ENCODE peak calls at places on chromosomes 5 and 9, in six cellular contexts. H, F, Q, K, L and Z are unnamed samples.

GRCh38 chr5:91885291-91886265 is 502.5 kb upstream of the ARRDC3 start:
- DNase-seq in K (no peak), H (no peak), F (no peak), Q (no peak), L (no peak), Z (no peak)

GRCh38 chr5:125526940-125527339 is 780.5 kb upstream of the ZNF608 start:
- DNase-seq in H (no peak), F (no peak), L (no peak), K (no peak), Q (no peak), Z (no peak)

GRCh38 chr5:66987126-66987525 is 209.5 kb downstream of the CD180 start:
- DNase-seq in Q (no peak), F (no peak), H (no peak), L (no peak), K (no peak), Z (no peak)

GRCh38 chr9:98104445-98104881 is 14.6 kb downstream of the TRIM14 start:
- DNase-seq in H (no peak), K (no peak), Q (peak), F (peak), L (no peak), Z (no peak)

GRCh38 chr5:34692781-34693180 is 36.7 kb downstream of the RAI14 start:
- DNase-seq in K (no peak), H (no peak), Q (no peak), L (no peak), F (no peak), Z (no peak)

GRCh38 chr9:89542461-89543021 is 44.6 kb upstream of the SEMA4D start:
- DNase-seq in K (no peak), F (no peak), L (no peak), Q (peak), H (peak), Z (no peak)

GRCh38 chr9:86079421-86080111 is 19.8 kb downstream of the GOLM1 start:
- DNase-seq in H (peak), K (peak), L (no peak), Q (no peak), F (no peak), Z (peak)

GRCh38 chr5:94181940-94182339 is 436.5 kb downstream of the KIAA0825 start:
- DNase-seq in L (no peak), F (peak), K (peak), H (no peak), Q (no peak), Z (peak)

GRCh38 chr5:107968998-107969397 is 298.3 kb upstream of the EFNA5 start:
- DNase-seq in K (no peak), L (no peak), Q (no peak), H (no peak), F (no peak), Z (peak)

GRCh38 chr5:39102684-39103155 is 28.5 kb upstream of the RICTOR start:
- DNase-seq in H (peak), K (peak), F (no peak), L (no peak), Q (no peak), Z (peak)

GRCh38 chr9:93111371-93112115 is 15.5 kb downstream of the CARD19 start:
- DNase-seq in F (peak), H (peak), Q (no peak), L (no peak), K (no peak), Z (peak)

GRCh38 chr9:127066775-127067111 is 55.7 kb downstream of the ANGPTL2 start:
- DNase-seq in K (peak), F (peak), L (no peak), H (no peak), Q (no peak), Z (peak)

GRCh38 chr5:111735829-111736228 is 21.2 kb downstream of the NREP start:
- DNase-seq in F (peak), Q (peak), K (peak), H (peak), L (no peak), Z (peak)

GRCh38 chr9:78280982-78281668 is 15.8 kb upstream of the PSAT1 start:
- DNase-seq in L (no peak), K (no peak), H (no peak), F (no peak), Q (peak), Z (peak)

GRCh38 chr9:102499468-102499867 is 495.7 kb upstream of the CYLC2 start:
- DNase-seq in K (no peak), Q (no peak), H (no peak), F (peak), L (no peak), Z (no peak)

GRCh38 chr5:148556835-148557234 is 97.5 kb downstream of the HTR4 start:
- DNase-seq in K (no peak), H (peak), Q (no peak), L (no peak), F (no peak), Z (peak)

GRCh38 chr5:171365351-171365750 is 22.3 kb upstream of the NPM1 start:
- DNase-seq in F (peak), Q (no peak), H (no peak), L (no peak), K (peak), Z (no peak)

GRCh38 chr5:1443991-1444360 is 1.3 kb downstream of the SLC6A3 start:
- DNase-seq in H (no peak), K (no peak), Q (no peak), F (no peak), L (no peak), Z (no peak)

GRCh38 chr5:59525957-59526356 is 367.6 kb downstream of the PDE4D start:
- DNase-seq in L (no peak), H (no peak), K (peak), Q (no peak), F (no peak), Z (no peak)

GRCh38 chr5:17190242-17190778 is 27.1 kb upstream of the BASP1 start:
- DNase-seq in L (no peak), K (peak), H (peak), Q (no peak), F (peak), Z (peak)

GRCh38 chr5:98768160-98769005 is 5.1 kb upstream of the RGMB start:
- DNase-seq in H (peak), K (peak), L (peak), Q (peak), F (peak), Z (peak)

GRCh38 chr9:636931-637591 is 204.4 kb upstream of the DMRT1 start:
- DNase-seq in K (no peak), F (no peak), Q (no peak), L (no peak), H (no peak), Z (no peak)

GRCh38 chr5:153969563-153969895 is 69.2 kb downstream of the FAM114A2 start:
- DNase-seq in F (peak), K (no peak), H (no peak), Q (no peak), L (no peak), Z (no peak)

GRCh38 chr5:85096426-85096825 is 711.7 kb upstream of the EDIL3 start:
- DNase-seq in K (no peak), F (no peak), L (no peak), Q (no peak), H (no peak), Z (no peak)
- TF ChIP-seq CTCF in K (no peak), F (no peak), L (no peak), Q (no peak), H (no peak), Z (no peak)

GRCh38 chr9:130172858-130173461 is 756 bp downstream of the NCS1 start:
- DNase-seq in Q (no peak), K (no peak), L (peak), F (peak), H (peak), Z (peak)
- TF ChIP-seq CTCF in Q (no peak), K (peak), L (no peak), F (no peak), H (no peak), Z (no peak)

DNA sequence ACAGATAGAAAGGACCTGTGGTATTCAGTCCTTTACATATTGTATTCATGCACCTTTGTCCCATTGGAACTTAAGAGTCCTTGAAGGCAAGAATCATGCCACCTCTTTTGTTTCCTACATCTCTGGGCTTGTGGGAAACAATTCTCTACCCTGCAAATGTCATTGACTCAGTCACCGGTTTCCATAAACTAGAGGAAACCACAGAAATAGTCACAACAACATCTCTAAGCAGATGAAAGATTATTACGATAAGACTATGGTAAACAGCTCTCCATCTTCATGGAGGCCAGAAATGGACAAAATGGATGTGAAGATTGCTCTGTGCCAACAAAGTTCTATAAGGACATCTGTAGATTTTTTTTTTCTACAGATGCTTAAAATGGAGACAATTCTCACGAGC is 165.5 kb downstream of the PIK3R1 start:
- DNase-seq in F (no peak), K (no peak), H (no peak), Q (no peak), L (no peak), Z (no peak)
- TF ChIP-seq CTCF in F (no peak), K (no peak), H (no peak), Q (no peak), L (no peak), Z (no peak)

DNA sequence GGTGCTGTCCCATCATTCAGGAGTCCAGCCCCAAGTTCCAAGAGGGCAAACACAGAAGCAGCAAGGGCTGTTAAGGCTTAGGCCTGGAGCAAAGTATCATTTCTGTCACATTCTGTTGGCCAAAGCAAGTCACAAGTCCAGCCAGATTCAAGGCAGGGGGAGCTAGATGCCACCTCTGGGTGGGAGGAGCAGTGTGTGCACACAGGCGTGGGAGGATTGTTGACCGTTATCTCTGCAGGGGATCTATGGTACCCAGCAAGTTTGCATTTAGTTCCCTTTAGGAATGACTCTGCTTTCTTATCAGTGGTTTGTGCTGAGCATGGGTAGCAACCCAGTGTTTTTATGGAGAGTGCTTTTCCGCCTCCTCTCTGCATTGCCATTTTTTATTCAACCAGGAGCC is 278.9 kb downstream of the NR3C1 start:
- DNase-seq in L (no peak), F (peak), H (no peak), Q (no peak), K (no peak), Z (no peak)
- TF ChIP-seq CTCF in L (no peak), F (peak), H (no peak), Q (no peak), K (no peak), Z (no peak)

GRCh38 chr9:75333624-75334023 is 245.3 kb downstream of the OSTF1 start:
- DNase-seq in H (no peak), F (no peak), Q (no peak), K (no peak), L (no peak), Z (no peak)
- TF ChIP-seq CTCF in H (no peak), F (no peak), Q (peak), K (no peak), L (no peak), Z (no peak)